ENCODE peak calls at places on chromosomes 3 and 15, in six cellular contexts. One of them, this sample, is unnamed.

GRCh38 chr3:11431319-11431718 is 159.1 kb downstream of the ATG7 start:
- DNase-seq in GM12891: no peak
- DNase-seq in body of pancreas: no peak
- DNase-seq in heart left ventricle: no peak
- DNase-seq in Peyer's patch: no peak
- DNase-seq in lower leg skin: no peak
- DNase-seq in this sample: no peak

GRCh38 chr15:69141286-69141701 is 19.1 kb upstream of the GLCE start:
- DNase-seq in GM12891: no peak
- DNase-seq in body of pancreas: peak; percentile 21
- DNase-seq in heart left ventricle: no peak
- DNase-seq in Peyer's patch: peak; percentile 69
- DNase-seq in lower leg skin: no peak
- DNase-seq in this sample: no peak

GRCh38 chr3:187025254-187025655 is 94.9 kb downstream of the ST6GAL1 start:
- DNase-seq in GM12891: no peak
- DNase-seq in body of pancreas: no peak
- DNase-seq in heart left ventricle: no peak
- DNase-seq in Peyer's patch: no peak
- DNase-seq in lower leg skin: no peak
- DNase-seq in this sample: no peak

GRCh38 chr3:155270485-155271342 is 22.8 kb downstream of the STRIT1 start:
- DNase-seq in GM12891: no peak
- DNase-seq in body of pancreas: no peak
- DNase-seq in heart left ventricle: no peak
- DNase-seq in Peyer's patch: no peak
- DNase-seq in lower leg skin: no peak
- DNase-seq in this sample: no peak

GRCh38 chr15:77974098-77974414 is 103.5 kb downstream of the TBC1D2B start:
- DNase-seq in GM12891: no peak
- DNase-seq in body of pancreas: peak; percentile 75
- DNase-seq in heart left ventricle: peak; percentile 76
- DNase-seq in Peyer's patch: no peak
- DNase-seq in lower leg skin: no peak
- DNase-seq in this sample: peak; percentile 46

GRCh38 chr3:186125118-186125517 is 16.2 kb upstream of the ETV5 start:
- DNase-seq in GM12891: no peak
- DNase-seq in body of pancreas: no peak
- DNase-seq in heart left ventricle: no peak
- DNase-seq in Peyer's patch: no peak
- DNase-seq in lower leg skin: no peak
- DNase-seq in this sample: no peak

GRCh38 chr3:183541738-183542137 is 13.8 kb downstream of the KLHL6 start:
- DNase-seq in GM12891: no peak
- DNase-seq in body of pancreas: no peak
- DNase-seq in heart left ventricle: no peak
- DNase-seq in Peyer's patch: no peak
- DNase-seq in lower leg skin: no peak
- DNase-seq in this sample: no peak

GRCh38 chr3:71537211-71537611 is 46.3 kb downstream of the FOXP1 start:
- DNase-seq in GM12891: no peak
- DNase-seq in body of pancreas: no peak
- DNase-seq in heart left ventricle: no peak
- DNase-seq in Peyer's patch: no peak
- DNase-seq in lower leg skin: no peak
- DNase-seq in this sample: peak; percentile 68

GRCh38 chr3:197787412-197787811 is 3.6 kb upstream of the LRCH3 start:
- DNase-seq in GM12891: no peak
- DNase-seq in body of pancreas: no peak
- DNase-seq in heart left ventricle: no peak
- DNase-seq in Peyer's patch: no peak
- DNase-seq in lower leg skin: no peak
- DNase-seq in this sample: no peak

GRCh38 chr3:17355591-17355990 is 386.8 kb downstream of the TBC1D5 start:
- DNase-seq in GM12891: no peak
- DNase-seq in body of pancreas: no peak
- DNase-seq in heart left ventricle: no peak
- DNase-seq in Peyer's patch: no peak
- DNase-seq in lower leg skin: no peak
- DNase-seq in this sample: no peak

GRCh38 chr3:183825380-183826161 is at the start of gene MAP6D1:
- DNase-seq in GM12891: peak; percentile 66
- DNase-seq in body of pancreas: peak; percentile 54
- DNase-seq in heart left ventricle: no peak
- DNase-seq in Peyer's patch: peak; percentile 58
- DNase-seq in lower leg skin: no peak
- DNase-seq in this sample: no peak

GRCh38 chr3:47433796-47434195 is 41.9 kb downstream of the SCAP start:
- DNase-seq in GM12891: no peak
- DNase-seq in body of pancreas: no peak
- DNase-seq in heart left ventricle: no peak
- DNase-seq in Peyer's patch: no peak
- DNase-seq in lower leg skin: no peak
- DNase-seq in this sample: no peak

GRCh38 chr15:71596672-71597071 is 213.7 kb upstream of the NR2E3 start:
- DNase-seq in GM12891: no peak
- DNase-seq in body of pancreas: peak; percentile 33
- DNase-seq in heart left ventricle: peak; percentile 71
- DNase-seq in Peyer's patch: no peak
- DNase-seq in lower leg skin: peak; percentile 66
- DNase-seq in this sample: no peak

GRCh38 chr15:74888716-74889115 is 1.1 kb upstream of the MPI start:
- DNase-seq in GM12891: no peak
- DNase-seq in body of pancreas: no peak
- DNase-seq in heart left ventricle: no peak
- DNase-seq in Peyer's patch: peak; percentile 33
- DNase-seq in lower leg skin: no peak
- DNase-seq in this sample: no peak

GRCh38 chr15:74892313-74892712 is 2.5 kb downstream of the MPI start:
- DNase-seq in GM12891: no peak
- DNase-seq in body of pancreas: peak; percentile 79
- DNase-seq in heart left ventricle: no peak
- DNase-seq in Peyer's patch: peak; percentile 69
- DNase-seq in lower leg skin: no peak
- DNase-seq in this sample: no peak

GRCh38 chr15:74891469-74891868 is 1.6 kb downstream of the MPI start:
- DNase-seq in GM12891: no peak
- DNase-seq in body of pancreas: peak; percentile 73
- DNase-seq in heart left ventricle: no peak
- DNase-seq in Peyer's patch: peak; percentile 89
- DNase-seq in lower leg skin: no peak
- DNase-seq in this sample: no peak

GRCh38 chr15:74889390-74889881 is 406 bp upstream of the MPI start:
- DNase-seq in GM12891: no peak
- DNase-seq in body of pancreas: peak; percentile 23
- DNase-seq in heart left ventricle: peak; percentile 63
- DNase-seq in Peyer's patch: peak; percentile 61
- DNase-seq in lower leg skin: no peak
- DNase-seq in this sample: no peak

DNA sequence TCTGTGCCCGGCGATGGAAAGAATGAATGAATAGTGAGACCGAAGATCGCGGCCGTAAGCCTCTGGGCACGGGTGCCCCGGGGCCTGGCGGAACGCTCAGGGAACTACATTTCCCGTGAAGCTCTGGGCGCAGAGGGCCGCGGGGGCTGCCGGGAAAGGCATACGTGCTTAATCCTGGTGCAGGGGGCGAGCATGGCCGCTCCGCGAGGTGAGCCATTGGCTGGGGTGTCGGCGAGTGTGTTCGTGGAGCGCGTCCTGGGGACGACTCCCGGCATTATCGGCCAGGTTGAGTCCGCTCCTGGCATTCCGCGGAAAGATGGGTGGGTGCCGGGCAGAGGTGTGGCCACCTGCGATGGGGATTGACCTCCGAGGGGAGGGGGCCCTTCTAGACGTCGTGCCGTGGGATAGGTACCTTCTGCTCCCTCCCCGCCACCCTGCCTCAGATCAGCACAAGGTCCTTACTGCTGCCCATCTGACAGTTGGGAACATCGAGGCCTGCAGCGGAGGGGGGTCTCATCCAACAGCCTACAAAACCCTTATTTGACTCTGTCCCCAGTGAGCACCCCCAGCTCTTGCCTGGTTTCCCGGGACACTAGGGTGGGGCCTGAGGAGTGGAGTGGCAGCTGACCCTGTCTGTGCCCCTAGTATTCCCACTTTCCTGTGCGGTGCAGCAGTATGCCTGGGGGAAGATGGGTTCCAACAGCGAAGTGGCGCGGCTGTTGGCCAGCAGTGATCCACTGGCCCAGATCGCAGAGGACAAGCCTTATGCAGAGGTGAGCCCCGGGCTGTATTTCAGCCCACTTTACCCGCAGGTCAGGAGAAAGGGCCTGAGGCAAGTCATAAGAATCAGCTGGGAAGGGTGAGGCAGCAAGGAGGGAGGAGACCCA is at the start of gene MPI:
- DNase-seq in GM12891: peak; percentile 96
- DNase-seq in body of pancreas: peak; percentile 84
- DNase-seq in heart left ventricle: peak; percentile 90
- DNase-seq in Peyer's patch: peak; percentile 87
- DNase-seq in lower leg skin: peak; percentile 68
- DNase-seq in this sample: peak; percentile 86
- TF ChIP-seq POLR2A in GM12891: peak; percentile 96
- TF ChIP-seq POLR2A in body of pancreas: peak; percentile 78
- TF ChIP-seq POLR2A in heart left ventricle: peak; percentile 58
- TF ChIP-seq POLR2A in Peyer's patch: peak; percentile 51
- TF ChIP-seq POLR2A in lower leg skin: no peak
- TF ChIP-seq POLR2A in this sample: peak; percentile 93

GRCh38 chr15:30939161-30939560 is 35.4 kb downstream of the FAN1 start:
- DNase-seq in GM12891: no peak
- DNase-seq in body of pancreas: no peak
- DNase-seq in heart left ventricle: no peak
- DNase-seq in Peyer's patch: no peak
- DNase-seq in lower leg skin: no peak
- DNase-seq in this sample: no peak

GRCh38 chr15:30940359-30940758 is 36.6 kb downstream of the FAN1 start:
- DNase-seq in GM12891: no peak
- DNase-seq in body of pancreas: peak; percentile 60
- DNase-seq in heart left ventricle: no peak
- DNase-seq in Peyer's patch: no peak
- DNase-seq in lower leg skin: no peak
- DNase-seq in this sample: no peak

GRCh38 chr15:30941520-30941919 is 37.8 kb downstream of the FAN1 start:
- DNase-seq in GM12891: no peak
- DNase-seq in body of pancreas: no peak
- DNase-seq in heart left ventricle: no peak
- DNase-seq in Peyer's patch: no peak
- DNase-seq in lower leg skin: no peak
- DNase-seq in this sample: no peak

GRCh38 chr15:30943654-30944335 is 40.1 kb downstream of the FAN1 start:
- DNase-seq in GM12891: no peak
- DNase-seq in body of pancreas: no peak
- DNase-seq in heart left ventricle: no peak
- DNase-seq in Peyer's patch: no peak
- DNase-seq in lower leg skin: no peak
- DNase-seq in this sample: no peak
- TF ChIP-seq POLR2A in GM12891: no peak
- TF ChIP-seq POLR2A in body of pancreas: no peak
- TF ChIP-seq POLR2A in heart left ventricle: no peak
- TF ChIP-seq POLR2A in Peyer's patch: no peak
- TF ChIP-seq POLR2A in lower leg skin: no peak
- TF ChIP-seq POLR2A in this sample: no peak

DNA sequence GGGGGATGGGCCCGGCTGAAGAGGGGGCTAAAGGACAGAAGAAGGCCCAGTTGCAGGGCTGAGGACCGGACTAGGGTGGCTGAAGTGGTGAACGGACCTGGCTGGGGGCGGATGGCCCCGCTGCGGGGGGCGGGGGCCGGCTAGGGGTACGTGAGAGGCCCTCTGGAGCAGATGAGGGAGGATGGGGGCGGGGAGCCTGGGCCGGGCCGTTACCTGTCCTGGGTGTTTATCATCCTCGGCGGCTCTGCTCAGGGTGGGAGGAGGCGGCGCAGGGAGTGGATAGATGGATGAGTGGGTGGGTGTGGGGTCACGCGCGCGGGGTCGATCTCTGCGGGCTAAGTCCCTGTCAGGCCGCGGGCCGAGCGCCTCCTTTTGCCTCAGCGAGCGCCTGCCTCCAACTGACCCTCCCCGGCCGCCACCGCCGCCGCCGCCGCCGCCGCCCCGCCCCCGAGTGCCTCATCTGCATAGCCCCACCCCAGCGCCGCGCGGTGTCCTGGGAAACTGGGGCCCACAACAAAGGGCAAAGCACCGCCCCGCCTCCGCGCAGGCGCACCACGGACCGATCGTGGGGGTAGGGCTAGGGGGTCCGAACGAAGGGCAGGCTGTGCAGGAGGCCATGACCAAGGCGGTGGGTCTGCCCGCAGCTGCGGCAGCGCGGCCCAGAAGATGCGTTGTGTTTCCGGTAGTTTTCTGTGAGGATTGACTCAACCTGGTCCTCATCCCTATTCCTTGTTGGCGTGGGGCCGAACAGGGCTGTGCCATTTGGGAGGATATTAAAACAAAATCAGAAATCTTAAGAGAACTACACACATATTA is 72.4 kb downstream of the RBPMS2 start:
- DNase-seq in GM12891: peak; percentile 93
- DNase-seq in body of pancreas: peak; percentile 97
- DNase-seq in heart left ventricle: peak; percentile 97
- DNase-seq in Peyer's patch: peak; percentile 98
- DNase-seq in lower leg skin: peak; percentile 94
- DNase-seq in this sample: peak; percentile 89
- TF ChIP-seq POLR2A in GM12891: peak; percentile 84
- TF ChIP-seq POLR2A in body of pancreas: peak; percentile 87
- TF ChIP-seq POLR2A in heart left ventricle: peak; percentile 66
- TF ChIP-seq POLR2A in Peyer's patch: peak; percentile 58
- TF ChIP-seq POLR2A in lower leg skin: no peak
- TF ChIP-seq POLR2A in this sample: peak; percentile 86

GRCh38 chr3:48595526-48596121 is 495 bp upstream of the COL7A1 start:
- DNase-seq in GM12891: no peak
- DNase-seq in body of pancreas: peak; percentile 37
- DNase-seq in heart left ventricle: peak; percentile 64
- DNase-seq in Peyer's patch: peak; percentile 63
- DNase-seq in lower leg skin: peak; percentile 29
- DNase-seq in this sample: peak; percentile 93

GRCh38 chr3:48596157-48596556 is 1.0 kb upstream of the COL7A1 start:
- DNase-seq in GM12891: no peak
- DNase-seq in body of pancreas: no peak
- DNase-seq in heart left ventricle: no peak
- DNase-seq in Peyer's patch: no peak
- DNase-seq in lower leg skin: no peak
- DNase-seq in this sample: no peak

GRCh38 chr3:48596676-48597407 is 1.7 kb upstream of the COL7A1 start:
- DNase-seq in GM12891: no peak
- DNase-seq in body of pancreas: no peak
- DNase-seq in heart left ventricle: no peak
- DNase-seq in Peyer's patch: no peak
- DNase-seq in lower leg skin: no peak
- DNase-seq in this sample: no peak

GRCh38 chr3:48594431-48595049 is 589 bp downstream of the COL7A1 start:
- DNase-seq in GM12891: no peak
- DNase-seq in body of pancreas: no peak
- DNase-seq in heart left ventricle: no peak
- DNase-seq in Peyer's patch: no peak
- DNase-seq in lower leg skin: no peak
- DNase-seq in this sample: no peak

DNA sequence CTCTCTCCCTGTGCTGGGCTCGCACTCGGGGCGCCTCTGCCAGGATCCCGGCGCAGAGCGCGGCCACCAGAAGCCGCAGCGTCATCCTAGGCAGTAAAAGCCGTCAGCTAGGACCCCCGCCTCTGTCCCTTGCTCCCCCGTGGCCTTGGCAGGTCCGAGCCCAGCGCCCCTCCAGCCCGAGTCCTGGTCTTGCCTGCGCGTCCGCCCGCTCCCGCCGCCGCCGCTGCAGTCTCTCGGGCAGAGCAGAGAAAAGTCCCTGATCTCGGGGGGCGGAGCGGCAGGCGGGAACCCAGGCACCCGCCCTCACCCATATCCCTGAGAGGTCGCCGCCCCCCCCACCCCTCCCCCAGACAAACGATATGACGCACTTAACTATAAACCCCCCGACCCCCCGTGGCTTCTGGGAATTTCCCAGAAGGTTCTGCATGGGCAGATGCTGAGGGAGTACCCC is at the start of gene COL7A1:
- DNase-seq in GM12891: no peak
- DNase-seq in body of pancreas: no peak
- DNase-seq in heart left ventricle: no peak
- DNase-seq in Peyer's patch: no peak
- DNase-seq in lower leg skin: no peak
- DNase-seq in this sample: no peak
- TF ChIP-seq POLR2A in GM12891: no peak
- TF ChIP-seq POLR2A in body of pancreas: no peak
- TF ChIP-seq POLR2A in heart left ventricle: no peak
- TF ChIP-seq POLR2A in Peyer's patch: no peak
- TF ChIP-seq POLR2A in lower leg skin: no peak
- TF ChIP-seq POLR2A in this sample: peak; percentile 86

This sample was measured in H54.